ENCODE peak calls at places on chromosome 21, in four cellular contexts. C is ovary, A is tibial artery, G is K562. K is an unnamed sample.
A peak's percentile ranks its signal among the peaks of the same experiment; 100 is the strongest.

GRCh38 chr21:40707271-40707670 is 139.7 kb downstream of the DSCAM start:
- DNase-seq in A (no peak), C (no peak), G (no peak), K (no peak)

GRCh38 chr21:8988696-8989095 is 1532.7 kb upstream of the TPTE start:
- DNase-seq in C (no peak), G (no peak), A (no peak), K (no peak)

GRCh38 chr21:41821081-41821755 is 54.4 kb upstream of the RIPK4 start:
- DNase-seq in G (no peak), C (no peak), A (no peak), K (no peak)

GRCh38 chr21:41677671-41678015 is 89.2 kb downstream of the RIPK4 start:
- DNase-seq in A (no peak), C (no peak), G (no peak), K (no peak)

GRCh38 chr21:15084668-15085067 is 19.9 kb upstream of the NRIP1 start:
- DNase-seq in A (no peak), C (no peak), G (no peak), K (no peak)

GRCh38 chr21:39156024-39156423 is 27.2 kb downstream of the PSMG1 start:
- DNase-seq in C (no peak), A (no peak), G (no peak), K (no peak)

GRCh38 chr21:25568230-25568629 is 39.1 kb downstream of the MRPL39 start:
- DNase-seq in G (no peak), C (peak; percentile 33), A (peak; percentile 43), K (no peak)

GRCh38 chr21:42080788-42081083 is 9.6 kb downstream of the UMODL1 start:
- DNase-seq in A (no peak), C (no peak), G (no peak), K (no peak)

GRCh38 chr21:18655927-18656326 is 252.3 kb upstream of the TMPRSS15 start:
- DNase-seq in G (no peak), A (no peak), C (no peak), K (no peak)

GRCh38 chr21:26210614-26211013 is 40.0 kb upstream of the APP start:
- DNase-seq in C (no peak), G (no peak), A (no peak), K (no peak)

GRCh38 chr21:15539376-15539775 is 190.4 kb upstream of the USP25 start:
- DNase-seq in G (no peak), C (no peak), A (no peak), K (no peak)

GRCh38 chr21:39911792-39912191 is 44.6 kb downstream of the PCP4 start:
- DNase-seq in A (no peak), C (no peak), G (no peak), K (no peak)

GRCh38 chr21:15837603-15838002 is 107.8 kb downstream of the USP25 start:
- DNase-seq in G (no peak), A (no peak), C (no peak), K (no peak)

GRCh38 chr21:35207322-35207721 is 158.2 kb upstream of the RUNX1 start:
- DNase-seq in C (no peak), A (no peak), G (no peak), K (no peak)
- H3K27ac ChIP-seq in C (peak overlapping the region; percentile 53), A (peak overlapping the region; percentile 60), G (no peak overlapping the region), K (no peak overlapping the region)

GRCh38 chr21:36104306-36105300 is 30.3 kb upstream of the CBR3 start:
- DNase-seq in C (peak; percentile 31), A (peak; percentile 43), G (peak; percentile 47), K (peak; percentile 70)
- TF ChIP-seq CTCF in C (no peak), A (peak; percentile 34), G (peak; percentile 55), K (peak; percentile 61)

GRCh38 chr21:37119421-37120218 is 46.6 kb downstream of the TTC3 start:
- DNase-seq in C (no peak), G (no peak), A (no peak), K (no peak)
- H3K27ac ChIP-seq in C (no peak overlapping the region), G (no peak overlapping the region), A (no peak overlapping the region), K (no peak overlapping the region)

DNA sequence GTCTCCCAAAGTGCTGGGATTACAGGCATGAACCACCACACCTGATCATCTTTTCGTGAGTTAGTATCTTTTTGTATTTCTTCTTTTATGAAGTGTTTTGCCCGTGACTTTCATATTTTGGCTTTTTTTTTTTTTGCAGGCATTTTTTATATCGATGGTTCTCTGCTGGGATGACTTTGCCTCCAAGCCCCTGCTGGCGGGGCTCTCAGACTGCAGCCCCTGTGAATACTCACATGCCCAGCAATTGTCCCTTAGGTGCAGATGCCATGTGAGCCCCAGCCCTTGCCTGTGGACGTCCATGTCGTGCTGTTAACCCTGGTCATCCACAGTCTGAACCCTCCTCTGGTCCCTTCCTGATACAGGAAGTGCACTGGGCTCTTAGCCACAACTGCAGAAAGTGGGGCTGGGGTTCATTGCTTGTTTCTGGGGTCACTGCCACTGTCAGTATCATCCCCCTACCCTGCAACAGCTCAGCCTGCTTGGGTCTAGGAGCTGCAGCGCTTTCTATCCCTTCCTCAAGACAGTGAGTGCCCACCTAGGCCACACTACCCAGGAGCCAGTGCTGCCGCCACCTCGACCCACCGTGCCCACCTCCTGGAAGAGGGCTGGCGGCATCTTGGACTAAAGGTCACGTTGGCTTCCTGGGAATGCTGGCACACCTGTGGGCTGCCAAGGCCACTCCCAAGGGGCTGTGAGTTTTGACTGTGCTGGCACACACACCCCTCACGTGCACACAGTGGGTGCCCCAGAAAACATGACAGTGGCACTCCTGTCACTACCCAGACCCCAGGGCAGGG is 21.9 kb downstream of the CRYAA start:
- DNase-seq in A (no peak), C (no peak), G (no peak), K (no peak)
- TF ChIP-seq CTCF in A (no peak), C (no peak), G (no peak), K (no peak)

DNA sequence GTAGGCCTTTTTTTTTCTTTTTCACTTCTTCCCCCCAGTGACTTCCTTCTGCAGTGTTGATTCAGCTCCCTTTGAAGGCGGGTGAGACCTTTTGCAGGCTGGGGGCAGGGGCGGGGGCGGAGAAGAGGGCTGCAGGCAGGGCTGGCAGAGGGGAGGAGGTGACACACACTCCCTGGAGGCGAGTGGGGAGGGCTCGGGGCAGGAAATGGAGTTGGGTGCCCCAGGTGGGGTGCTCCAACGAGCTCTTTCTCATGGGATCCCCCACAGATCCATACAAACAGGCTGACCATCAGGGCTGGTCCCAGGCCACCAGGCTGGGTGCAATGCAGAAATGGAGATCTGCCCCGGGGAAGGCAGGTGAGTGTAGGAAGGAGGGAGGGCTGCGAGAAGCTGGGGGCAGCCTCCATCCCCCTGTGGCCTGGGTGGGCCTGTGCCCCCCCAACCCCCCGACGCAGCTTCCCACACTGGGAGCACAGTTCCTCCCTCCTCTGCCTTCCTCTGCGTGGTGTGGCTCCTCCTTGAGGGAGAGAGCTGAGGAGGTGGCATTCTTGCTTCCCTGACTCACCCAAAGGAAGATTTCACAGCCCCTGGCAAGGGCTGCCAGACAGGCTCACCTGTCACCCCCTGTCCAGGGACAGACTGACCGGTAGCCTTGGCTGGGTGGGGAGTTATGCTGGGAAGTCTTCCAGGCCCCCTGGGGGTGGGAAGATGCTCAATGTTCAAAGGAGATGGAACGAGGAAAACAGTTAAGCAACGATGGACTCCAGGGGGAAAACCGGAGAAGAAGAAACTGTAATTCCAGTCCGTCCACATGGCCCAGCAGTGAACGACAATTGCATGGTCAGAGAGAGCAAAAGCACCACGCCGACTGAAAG is 7.1 kb upstream of the ITGB2 start:
- DNase-seq in C (no peak), A (no peak), G (peak; percentile 64), K (peak; percentile 86)
- H3K27ac ChIP-seq in C (no peak overlapping the region), A (no peak overlapping the region), G (no peak overlapping the region), K (peak overlapping the region; percentile 79)

K was measured in CD4-positive, alpha-beta T cell.